ENCODE peak calls at places on chromosomes 1 and 21, in six cellular contexts. C is iPS DF 6.9, S is fibroblast of mammary gland, E is body of pancreas, X is uterus, M is mucosa of descending colon. N is an unnamed sample.

GRCh38 chr1:234823191-234824176 is 213.5 kb upstream of the IRF2BP2 start:
- DNase-seq in E (peak), M (peak), S (no peak), C (no peak), X (no peak), N (no peak)

GRCh38 chr1:2133039-2133878 is 61.3 kb downstream of the FAAP20 start:
- DNase-seq in M (peak), S (peak), E (peak), C (peak), X (peak), N (peak)

GRCh38 chr1:235882816-235883215 is 16.1 kb upstream of the LYST start:
- DNase-seq in S (peak), E (no peak), C (no peak), M (no peak), X (no peak), N (no peak)

GRCh38 chr1:9721606-9722377 is 70.3 kb downstream of the PIK3CD start:
- DNase-seq in X (no peak), E (no peak), S (no peak), C (no peak), M (no peak), N (no peak)

GRCh38 chr1:22259581-22260282 is 116.8 kb upstream of the WNT4 start:
- DNase-seq in S (no peak), M (peak), C (no peak), X (no peak), E (peak), N (no peak)

GRCh38 chr1:206581571-206581981 is 30.7 kb downstream of the EIF2D start:
- DNase-seq in C (no peak), M (peak), E (peak), X (no peak), S (no peak), N (no peak)

GRCh38 chr1:28096210-28097099 is 8.0 kb upstream of the EYA3 start:
- DNase-seq in X (no peak), C (no peak), E (no peak), S (no peak), M (no peak), N (no peak)

GRCh38 chr1:154406572-154406879 is 1.4 kb downstream of the IL6R start:
- DNase-seq in M (no peak), S (no peak), E (no peak), C (no peak), X (no peak), N (no peak)

GRCh38 chr1:160284220-160284781 is 632 bp downstream of the PEX19 start:
- DNase-seq in E (peak), C (no peak), M (no peak), X (no peak), S (peak), N (peak)

GRCh38 chr1:234670936-234671628 is 61.1 kb upstream of the IRF2BP2 start:
- DNase-seq in M (no peak), C (no peak), X (no peak), E (peak), S (no peak), N (no peak)

GRCh38 chr1:245867724-245868123 is 639.4 kb downstream of the SMYD3 start:
- DNase-seq in X (no peak), M (no peak), E (no peak), S (no peak), C (no peak), N (no peak)

GRCh38 chr1:41707793-41708192 is 210.9 kb downstream of the HIVEP3 start:
- DNase-seq in X (no peak), M (no peak), C (no peak), E (no peak), S (no peak), N (no peak)

GRCh38 chr1:7580923-7581753 is 190.0 kb upstream of the VAMP3 start:
- DNase-seq in M (peak), S (peak), X (no peak), E (peak), C (no peak), N (no peak)

GRCh38 chr1:207027221-207027777 is 5.3 kb downstream of the C1orf116 start:
- DNase-seq in X (no peak), C (no peak), E (no peak), M (peak), S (no peak), N (peak)

GRCh38 chr1:93571623-93572310 is 109.9 kb downstream of the BCAR3 start:
- DNase-seq in M (no peak), S (no peak), X (no peak), E (no peak), C (no peak), N (no peak)

GRCh38 chr1:44347280-44347679 is 7.8 kb downstream of the ERI3 start:
- DNase-seq in S (peak), C (no peak), X (no peak), E (no peak), M (no peak), N (no peak)

GRCh38 chr21:25456672-25457071 is 150.6 kb downstream of the MRPL39 start:
- DNase-seq in E (peak), S (no peak), X (no peak), C (no peak), M (no peak), N (peak)

GRCh38 chr21:38662224-38662568 is 143.5 kb upstream of the ETS2 start:
- DNase-seq in M (no peak), S (no peak), X (no peak), E (no peak), C (no peak), N (no peak)

GRCh38 chr21:38659936-38660332 is 145.8 kb upstream of the ETS2 start:
- DNase-seq in E (no peak), C (no peak), X (no peak), S (no peak), M (no peak), N (no peak)

GRCh38 chr21:38661296-38662223 is 144.2 kb upstream of the ETS2 start:
- DNase-seq in E (no peak), M (peak), C (no peak), S (peak), X (peak), N (no peak)

GRCh38 chr21:38663282-38663681 is 142.4 kb upstream of the ETS2 start:
- DNase-seq in C (no peak), S (no peak), M (no peak), X (no peak), E (no peak), N (no peak)

DNA sequence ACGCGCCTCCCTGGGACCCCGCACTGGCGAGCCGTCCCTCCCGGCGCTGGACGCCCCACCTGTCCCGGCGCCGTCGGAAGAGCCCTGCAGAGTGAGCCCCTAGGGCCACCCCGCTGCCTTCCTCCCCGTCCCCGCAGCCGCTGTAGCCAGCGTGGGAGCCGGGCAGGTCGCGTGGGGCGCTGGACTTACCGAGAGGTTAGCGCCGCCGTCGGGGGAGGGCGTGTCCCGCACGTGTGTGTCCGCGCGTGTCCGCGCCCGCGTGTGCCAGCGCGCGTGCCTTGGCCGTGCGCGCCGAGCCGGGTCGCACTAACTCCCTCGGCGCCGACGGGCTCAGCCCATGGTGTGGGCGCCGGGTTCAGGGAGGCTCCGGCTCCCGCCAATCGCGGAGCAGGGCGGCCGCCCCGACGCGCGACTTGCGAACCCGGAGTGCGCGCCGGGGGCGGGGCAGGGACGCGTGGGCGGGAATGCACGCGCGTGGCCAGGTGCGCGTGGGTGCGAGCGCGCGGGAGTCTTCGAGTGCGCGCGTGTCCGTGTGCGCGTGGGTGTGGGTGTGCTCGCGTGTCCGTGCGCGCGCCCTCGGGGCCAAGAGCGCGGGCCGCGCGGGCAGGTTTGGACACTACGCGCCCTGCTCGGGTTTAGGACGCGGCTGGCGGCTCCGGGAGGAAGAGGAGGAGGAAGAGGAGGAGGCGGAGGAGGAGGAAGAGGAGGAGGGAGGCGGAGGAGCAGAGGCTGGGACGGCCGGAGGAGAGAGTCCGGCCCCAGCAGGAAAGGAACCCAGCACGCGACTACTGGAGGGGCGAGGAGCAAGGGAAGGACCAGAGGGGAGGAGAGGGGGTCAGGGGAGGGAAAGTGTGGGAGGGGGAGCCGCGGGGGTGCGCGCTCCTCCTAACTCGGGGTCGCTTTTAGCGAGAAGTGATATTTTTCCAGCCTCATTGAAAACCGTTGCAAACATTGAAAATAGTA is 145.1 kb upstream of the ETS2 start:
- DNase-seq in E (no peak), X (peak), M (peak), S (no peak), C (no peak), N (no peak)
- H3K4me3 ChIP-seq in E (no peak), X (peak), M (no peak), S (no peak), C (peak), N (peak)

GRCh38 chr1:179143332-179143731 is 61.5 kb downstream of the TOR3A start:
- DNase-seq in M (no peak), E (no peak), C (no peak), X (no peak), S (peak), N (peak)
- H3K4me3 ChIP-seq in M (no peak), E (no peak), C (no peak), X (no peak), S (peak), N (peak)

DNA sequence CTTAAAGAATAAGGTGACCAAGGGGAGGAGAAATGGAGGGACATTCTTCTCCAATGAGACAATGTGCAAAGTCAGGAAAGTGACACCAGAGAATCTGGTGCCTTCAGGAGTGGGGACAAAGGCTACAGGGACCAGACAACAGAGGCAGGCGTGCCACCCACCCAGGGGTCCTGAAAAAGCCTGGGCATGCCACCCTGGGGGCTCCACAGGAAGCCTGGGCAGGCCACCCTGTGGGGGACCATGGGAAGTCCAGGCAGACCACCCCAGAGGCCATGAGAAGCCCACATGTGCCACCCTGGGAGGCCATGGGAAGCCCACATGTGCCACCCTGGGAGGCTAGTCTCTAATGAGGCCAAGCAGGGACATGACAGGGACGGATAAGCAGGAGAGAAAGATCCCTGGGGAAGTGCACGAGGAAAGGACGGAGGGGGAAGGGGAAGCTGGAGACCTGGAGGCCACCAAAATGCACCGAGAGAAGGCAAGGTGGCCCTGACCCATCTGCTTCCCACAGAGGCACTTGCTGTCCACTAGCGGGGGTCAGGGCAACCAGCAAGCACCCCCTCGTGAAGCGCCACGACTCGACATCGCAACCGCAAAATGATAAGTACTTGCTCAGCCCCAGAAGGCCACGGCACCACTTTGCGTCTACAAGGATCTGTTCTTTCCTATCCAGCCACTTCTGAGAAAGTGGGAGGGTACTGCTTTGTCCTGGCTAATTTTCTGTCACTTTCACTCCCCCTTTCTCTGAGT is 7.2 kb upstream of the PDE9A start:
- DNase-seq in E (no peak), M (peak), X (no peak), C (no peak), S (no peak), N (no peak)
- H3K4me3 ChIP-seq in E (no peak), M (no peak), X (no peak), C (no peak), S (no peak), N (no peak)

DNA sequence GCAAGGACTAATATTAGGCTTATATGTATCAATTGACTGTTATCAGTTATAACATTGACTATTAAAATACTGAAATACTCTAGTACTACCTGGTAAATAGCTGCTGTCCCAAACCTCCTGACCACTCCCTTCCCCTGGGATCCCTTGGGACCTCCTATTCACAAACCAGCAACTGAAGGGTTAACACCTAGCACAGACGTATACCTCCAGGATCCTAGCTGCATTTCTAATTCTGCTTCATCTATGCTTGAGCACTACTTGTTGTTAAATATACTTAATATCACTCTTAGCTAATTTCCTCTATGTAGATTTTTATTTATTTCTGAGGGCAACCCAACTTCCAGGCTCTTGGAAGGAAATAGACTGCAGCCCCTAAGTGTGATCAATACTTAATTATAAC is 1.8 kb upstream of the NFYC start:
- DNase-seq in E (no peak), S (no peak), C (no peak), X (no peak), M (no peak), N (no peak)
- H3K4me3 ChIP-seq in E (no peak), S (no peak), C (no peak), X (no peak), M (no peak), N (no peak)

GRCh38 chr1:50422946-50423669 is at the start of gene DMRTA2:
- DNase-seq in C (no peak), M (no peak), E (no peak), X (no peak), S (peak), N (peak)
- H3K4me3 ChIP-seq in C (peak), M (no peak), E (peak), X (peak), S (no peak), N (no peak)

DNA sequence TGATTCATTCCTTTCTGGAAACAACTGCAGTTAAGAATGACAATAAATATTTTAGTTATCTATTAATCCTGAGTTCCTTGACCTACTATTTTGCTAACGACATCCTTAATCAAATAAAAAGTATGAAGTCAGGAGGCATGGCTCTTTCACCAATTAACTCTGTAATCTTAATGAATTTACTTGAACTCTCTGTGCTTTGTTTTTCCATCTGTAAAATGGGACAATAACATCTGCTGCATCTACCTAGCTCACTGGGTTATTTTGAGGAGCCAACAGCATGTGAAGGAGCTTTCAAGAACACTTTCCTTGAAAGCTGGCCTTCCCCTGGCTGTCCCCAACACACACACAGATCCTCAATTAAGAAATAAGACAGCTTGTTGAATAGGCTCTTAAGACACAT is 47.9 kb downstream of the COLGALT2 start:
- DNase-seq in C (no peak), X (no peak), E (no peak), M (no peak), S (no peak), N (no peak)
- H3K4me3 ChIP-seq in C (no peak), X (no peak), E (no peak), M (no peak), S (no peak), N (no peak)

DNA sequence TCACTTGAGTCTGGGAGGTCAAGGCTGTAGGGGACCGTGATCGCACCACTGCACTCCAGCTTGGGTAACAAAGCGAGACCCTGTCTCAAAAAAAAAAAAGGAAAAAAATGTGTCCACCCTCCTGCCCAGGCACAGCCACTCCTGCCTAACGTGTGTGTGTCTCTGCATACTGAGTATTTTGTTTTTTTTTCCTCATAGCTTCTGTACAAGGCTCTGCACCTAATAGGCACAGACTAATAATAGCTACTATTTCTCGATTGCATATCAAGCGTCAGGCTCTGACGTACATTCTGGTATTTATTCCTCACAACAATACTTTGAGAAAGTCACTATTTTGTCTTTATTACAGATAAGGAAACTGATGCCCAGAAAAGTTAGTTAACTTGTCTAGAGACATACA is 5.0 kb downstream of the PTGFRN start:
- DNase-seq in X (no peak), C (no peak), M (no peak), E (no peak), S (no peak), N (no peak)
- H3K4me3 ChIP-seq in X (no peak), C (no peak), M (no peak), E (no peak), S (no peak), N (no peak)

DNA sequence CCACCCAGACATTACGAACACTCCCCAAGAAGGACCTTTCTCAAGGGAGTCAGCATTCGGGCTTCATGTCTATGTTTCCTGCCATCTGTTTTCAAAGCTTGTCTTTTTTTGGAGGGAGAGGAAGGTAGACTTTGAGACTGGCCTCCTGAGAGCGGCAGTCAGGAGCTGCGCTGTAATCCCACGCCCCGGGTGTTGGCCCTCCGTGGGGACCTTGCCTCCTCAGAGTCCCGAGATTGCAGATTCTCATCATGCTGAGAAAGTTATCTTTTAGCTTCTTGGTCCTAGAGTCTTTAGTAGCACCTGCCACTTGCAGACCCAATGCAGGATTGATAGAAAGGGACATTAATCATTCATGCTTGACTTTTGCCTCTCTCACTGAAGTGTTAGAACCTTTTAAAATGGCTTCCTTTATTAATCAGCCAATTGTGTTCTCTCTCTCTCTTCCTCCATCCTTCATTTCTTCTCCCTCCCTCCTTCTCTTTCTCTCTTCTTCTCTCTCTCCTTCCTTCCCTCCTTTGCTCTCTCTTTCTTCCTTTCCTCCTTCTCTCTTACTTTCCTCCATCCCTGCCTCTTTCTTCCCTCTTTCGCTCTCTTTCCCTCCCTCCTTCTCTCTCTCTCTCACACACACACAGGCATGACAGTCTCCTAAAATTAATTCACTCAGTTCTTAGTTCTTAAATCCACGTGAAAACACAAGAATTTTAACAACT is 25.2 kb upstream of the GNPAT start:
- DNase-seq in S (no peak), X (no peak), M (no peak), C (no peak), E (no peak), N (no peak)
- H3K4me3 ChIP-seq in S (no peak), X (no peak), M (no peak), C (no peak), E (no peak), N (no peak)

GRCh38 chr1:59814180-59814900 is 409 bp upstream of the HOOK1 start:
- DNase-seq in X (peak), S (peak), C (peak), M (peak), E (peak), N (peak)
- H3K4me3 ChIP-seq in X (peak), S (no peak), C (peak), M (peak), E (peak), N (peak)